ENCODE peak calls at places on chromosomes 12 and 14, in eight cellular contexts. N, G, Y, E, A, F, R and H are unnamed samples.

GRCh38 chr12:12803186-12803585 is 10.0 kb upstream of the DDX47 start:
- DNase-seq in N (peak; percentile 85), G (peak; percentile 67), Y (peak; percentile 88), E (no peak), A (peak; percentile 66), F (peak; percentile 71), R (peak; percentile 64), H (peak; percentile 99)

GRCh38 chr12:130044991-130045621 is 117.2 kb upstream of the FZD10 start:
- DNase-seq in N (no peak), G (no peak), Y (no peak), E (peak; percentile 69), A (no peak), F (no peak), R (no peak), H (no peak)

GRCh38 chr12:123267991-123268843 is 3.4 kb downstream of the CDK2AP1 start:
- DNase-seq in N (peak; percentile 20), G (peak; percentile 55), Y (no peak), E (no peak), A (no peak), F (no peak), R (no peak), H (no peak)

GRCh38 chr12:42346603-42347002 is 20.6 kb downstream of the PPHLN1 start:
- DNase-seq in N (no peak), G (no peak), Y (no peak), E (no peak), A (no peak), F (no peak), R (no peak), H (no peak)

GRCh38 chr12:37543131-37543965 is 773.2 kb upstream of the ALG10B start:
- DNase-seq in N (no peak), G (no peak), Y (no peak), E (no peak), A (no peak), F (no peak), R (no peak), H (no peak)

GRCh38 chr12:94582591-94582990 is 67.8 kb downstream of the TMCC3 start:
- DNase-seq in N (no peak), G (no peak), Y (no peak), E (no peak), A (no peak), F (no peak), R (no peak), H (no peak)

GRCh38 chr14:22640192-22640591 is 4.0 kb downstream of the OR6J1 start:
- DNase-seq in N (no peak), G (no peak), Y (no peak), E (no peak), A (no peak), F (no peak), R (no peak), H (no peak)

GRCh38 chr12:17992002-17992656 is 97.9 kb downstream of the RERGL start:
- DNase-seq in N (no peak), G (no peak), Y (peak; percentile 64), E (peak; percentile 49), A (peak; percentile 22), F (no peak), R (no peak), H (peak; percentile 7)

GRCh38 chr14:35932136-35932535 is 106.0 kb downstream of the BRMS1L start:
- DNase-seq in N (no peak), G (no peak), Y (no peak), E (no peak), A (no peak), F (no peak), R (no peak), H (no peak)

GRCh38 chr12:31962076-31962475 is 2.9 kb downstream of the RESF1 start:
- DNase-seq in N (no peak), G (no peak), Y (no peak), E (no peak), A (no peak), F (no peak), R (no peak), H (peak; percentile 84)

GRCh38 chr12:110998165-110998564 is 77.8 kb upstream of the MYL2 start:
- DNase-seq in N (no peak), G (no peak), Y (peak; percentile 2), E (no peak), A (no peak), F (no peak), R (no peak), H (no peak)

GRCh38 chr12:32444895-32445294 is 45.5 kb downstream of the FGD4 start:
- DNase-seq in N (no peak), G (no peak), Y (peak; percentile 93), E (peak; percentile 29), A (no peak), F (no peak), R (no peak), H (peak; percentile 98)

GRCh38 chr12:13350381-13350780 is 153.9 kb downstream of the EMP1 start:
- DNase-seq in N (no peak), G (no peak), Y (no peak), E (no peak), A (no peak), F (no peak), R (no peak), H (no peak)

GRCh38 chr12:5733136-5733755 is 211.8 kb downstream of the ANO2 start:
- DNase-seq in N (no peak), G (no peak), Y (no peak), E (no peak), A (no peak), F (no peak), R (no peak), H (peak; percentile 78)

GRCh38 chr14:33848706-33849454 is 102.0 kb downstream of the EGLN3 start:
- DNase-seq in N (peak; percentile 78), G (peak; percentile 72), Y (peak; percentile 54), E (peak; percentile 94), A (peak; percentile 53), F (no peak), R (no peak), H (peak; percentile 79)

GRCh38 chr12:65603428-65604351 is 220.6 kb upstream of the HMGA2 start:
- DNase-seq in N (peak; percentile 11), G (peak; percentile 37), Y (peak; percentile 97), E (peak; percentile 44), A (no peak), F (no peak), R (peak; percentile 43), H (peak; percentile 10)

GRCh38 chr12:57620936-57621496 is 9.8 kb downstream of the ARHGEF25 start:
- DNase-seq in N (no peak), G (no peak), Y (peak; percentile 9), E (peak; percentile 56), A (no peak), F (no peak), R (no peak), H (no peak)

GRCh38 chr12:71756054-71756675 is 1.5 kb downstream of the RAB21 start:
- DNase-seq in N (no peak), G (no peak), Y (peak; percentile 15), E (no peak), A (no peak), F (no peak), R (no peak), H (peak; percentile 31)

GRCh38 chr12:50003595-50003994 is 21.7 kb downstream of the RACGAP1 start:
- DNase-seq in N (no peak), G (no peak), Y (no peak), E (no peak), A (no peak), F (no peak), R (no peak), H (no peak)

GRCh38 chr12:83130178-83130577 is 443.5 kb downstream of the TMTC2 start:
- DNase-seq in N (no peak), G (no peak), Y (no peak), E (no peak), A (no peak), F (no peak), R (no peak), H (no peak)
- H3K4me3 ChIP-seq in N (no peak overlapping the region), G (no peak overlapping the region), Y (no peak overlapping the region), E (no peak overlapping the region), A (no peak overlapping the region), F (no peak overlapping the region), R (no peak overlapping the region), H (no peak overlapping the region)

DNA sequence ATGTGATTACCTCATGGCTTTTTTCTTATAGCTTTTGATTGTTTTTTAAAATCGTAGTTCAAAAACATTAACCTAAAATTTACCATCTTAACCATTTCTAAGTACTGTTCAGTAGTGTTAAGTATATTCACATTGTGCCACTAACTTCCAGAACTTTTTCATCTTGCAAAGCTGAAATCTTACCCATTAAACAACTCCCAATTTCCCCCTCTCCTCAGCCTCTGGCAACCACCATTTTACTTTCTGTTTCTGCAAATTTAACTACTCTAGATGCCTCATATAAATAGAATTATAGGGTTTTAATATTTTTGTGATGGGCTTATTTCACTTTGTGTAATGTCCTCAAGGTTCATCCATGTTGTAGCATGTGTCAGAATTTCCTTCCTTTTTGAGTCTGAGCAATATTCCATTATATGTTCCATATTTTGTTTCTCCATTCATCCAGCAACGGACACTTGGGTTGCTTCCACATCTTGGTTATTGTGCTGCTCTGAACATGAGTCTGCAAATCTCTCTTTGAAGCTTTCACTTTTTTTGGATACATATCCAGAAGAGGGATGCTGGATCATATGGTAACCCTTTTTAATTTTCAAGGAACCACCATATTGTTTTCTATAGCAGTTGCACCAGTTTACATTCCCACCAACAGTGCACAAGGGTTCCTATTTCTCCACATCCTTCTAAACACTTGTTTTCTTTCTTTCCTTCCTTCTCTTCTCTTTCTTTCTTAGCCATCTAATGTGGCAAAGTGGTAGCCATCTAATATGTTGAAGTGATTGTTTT is 5.0 kb downstream of the HIF1A start:
- DNase-seq in N (no peak), G (no peak), Y (peak; percentile 58), E (no peak), A (no peak), F (no peak), R (no peak), H (no peak)
- H3K4me3 ChIP-seq in N (no peak overlapping the region), G (no peak overlapping the region), Y (peak overlapping the region; percentile 82), E (peak overlapping the region; percentile 75), A (no peak overlapping the region), F (no peak overlapping the region), R (no peak overlapping the region), H (no peak overlapping the region)

GRCh38 chr14:104583424-104584114 is 4.0 kb downstream of the C14orf180 start:
- DNase-seq in N (no peak), G (no peak), Y (no peak), E (no peak), A (no peak), F (no peak), R (no peak), H (no peak)
- H3K4me3 ChIP-seq in N (no peak overlapping the region), G (no peak overlapping the region), Y (no peak overlapping the region), E (no peak overlapping the region), A (no peak overlapping the region), F (no peak overlapping the region), R (no peak overlapping the region), H (no peak overlapping the region)

GRCh38 chr14:54025661-54026060 is 69.0 kb upstream of the BMP4 start:
- DNase-seq in N (no peak), G (no peak), Y (peak; percentile 62), E (no peak), A (no peak), F (no peak), R (no peak), H (peak; percentile 49)

GRCh38 chr14:54026671-54027070 is 70.0 kb upstream of the BMP4 start:
- DNase-seq in N (no peak), G (no peak), Y (no peak), E (no peak), A (no peak), F (no peak), R (no peak), H (peak; percentile 58)

GRCh38 chr14:54023027-54023426 is 66.4 kb upstream of the BMP4 start:
- DNase-seq in N (no peak), G (no peak), Y (no peak), E (no peak), A (no peak), F (no peak), R (no peak), H (no peak)
- H3K4me3 ChIP-seq in N (no peak overlapping the region), G (no peak overlapping the region), Y (no peak overlapping the region), E (no peak overlapping the region), A (no peak overlapping the region), F (no peak overlapping the region), R (no peak overlapping the region), H (no peak overlapping the region)

GRCh38 chr14:56224691-56225681 is 106.8 kb downstream of the PELI2 start:
- DNase-seq in N (peak; percentile 76), G (no peak), Y (no peak), E (no peak), A (no peak), F (no peak), R (no peak), H (peak; percentile 90)
- H3K4me3 ChIP-seq in N (no peak overlapping the region), G (no peak overlapping the region), Y (no peak overlapping the region), E (no peak overlapping the region), A (no peak overlapping the region), F (no peak overlapping the region), R (no peak overlapping the region), H (no peak overlapping the region)